ENCODE peak calls at places on chromosomes 11 and 22, in eight cellular contexts. E is gastrocnemius medialis; Z is AG10803; O is naive thymus-derived CD4-positive, alpha-beta T cell; M is tibial nerve; W is lower lobe of right lung; J is NB4; U is right lobe of liver. C is an unnamed sample.

GRCh38 chr11:81345609-81346008 is 1388.1 kb downstream of the FAM181B start:
- DNase-seq in M (no peak), Z (no peak), J (no peak), U (no peak), W (no peak), E (no peak), O (no peak), C (no peak)

GRCh38 chr11:46347637-46348311 is 511 bp downstream of the DGKZ start:
- DNase-seq in O (no peak), Z (no peak), M (no peak), U (peak), W (no peak), J (no peak), E (peak), C (no peak)

GRCh38 chr22:44575344-44576268 is 77.6 kb upstream of the RTL6 start:
- DNase-seq in Z (no peak), O (no peak), M (no peak), E (no peak), U (no peak), J (peak), W (no peak), C (no peak)

GRCh38 chr11:133598879-133599278 is 66.6 kb upstream of the OPCML start:
- DNase-seq in E (no peak), M (no peak), W (no peak), O (no peak), U (no peak), J (no peak), Z (no peak), C (no peak)

GRCh38 chr11:69101100-69101791 is 52.5 kb downstream of the TPCN2 start:
- DNase-seq in Z (peak), O (peak), W (peak), J (peak), U (peak), E (peak), M (peak), C (peak)

GRCh38 chr11:60168306-60168705 is 14.6 kb downstream of the MS4A6A start:
- DNase-seq in W (no peak), M (no peak), O (no peak), E (no peak), J (no peak), U (no peak), Z (no peak), C (peak)

GRCh38 chr11:124745835-124746620 is 6.0 kb downstream of the VSIG2 start:
- DNase-seq in E (no peak), Z (no peak), W (no peak), J (no peak), U (peak), O (no peak), M (no peak), C (no peak)

GRCh38 chr11:60566773-60567172 is 51.6 kb downstream of the MS4A13 start:
- DNase-seq in O (no peak), J (peak), W (no peak), Z (no peak), M (no peak), E (no peak), U (no peak), C (no peak)

GRCh38 chr11:128303383-128303782 is 284.0 kb downstream of the ETS1 start:
- DNase-seq in E (no peak), U (no peak), W (no peak), Z (no peak), M (no peak), O (no peak), J (no peak), C (no peak)

GRCh38 chr11:75918295-75918694 is 103.3 kb downstream of the UVRAG start:
- DNase-seq in Z (no peak), E (no peak), M (no peak), W (no peak), U (no peak), O (no peak), J (no peak), C (no peak)

GRCh38 chr11:2799881-2800654 is 85.5 kb downstream of the CDKN1C start:
- DNase-seq in E (peak), Z (no peak), W (peak), J (no peak), O (no peak), U (peak), M (peak), C (no peak)

GRCh38 chr11:68461284-68461861 is 821 bp downstream of the PPP6R3 start:
- DNase-seq in M (no peak), O (peak), J (peak), U (no peak), E (no peak), Z (no peak), W (no peak), C (no peak)

GRCh38 chr11:67664696-67665536 is 9.5 kb downstream of the ALDH3B2 start:
- DNase-seq in O (no peak), E (no peak), U (no peak), M (no peak), W (no peak), Z (no peak), J (no peak), C (no peak)

GRCh38 chr22:28670691-28671261 is 8.9 kb downstream of the TTC28 start:
- DNase-seq in W (no peak), J (peak), E (no peak), Z (peak), O (no peak), M (no peak), U (no peak), C (no peak)

DNA sequence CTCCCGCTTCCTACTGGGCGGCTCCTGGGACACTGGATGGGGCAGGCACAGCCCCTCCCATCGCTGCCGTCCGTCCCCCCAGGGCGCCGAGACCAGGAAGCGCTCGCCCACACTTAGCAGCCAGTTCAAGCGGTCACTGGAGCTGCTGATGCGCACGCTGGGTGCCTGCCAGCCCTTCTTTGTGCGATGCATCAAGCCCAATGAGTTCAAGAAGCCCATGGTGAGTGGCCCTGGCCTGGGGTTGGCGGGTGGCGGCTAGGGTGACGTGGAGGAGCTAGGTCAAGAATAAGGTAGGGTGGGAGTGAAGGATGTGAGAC is 44.6 kb downstream of the MYO7A start:
- DNase-seq in Z (no peak), O (no peak), U (peak), W (peak), M (no peak), E (no peak), J (no peak), C (no peak)
- H3K4me3 ChIP-seq in Z (no peak), O (no peak), U (no peak), W (no peak), M (no peak), E (no peak), J (no peak), C (no peak)

GRCh38 chr11:12429155-12429554 is 51.8 kb downstream of the PARVA start:
- DNase-seq in O (no peak), M (no peak), J (no peak), W (no peak), Z (no peak), E (no peak), U (no peak), C (no peak)

GRCh38 chr11:12433571-12434061 is 56.2 kb downstream of the PARVA start:
- DNase-seq in J (no peak), M (no peak), E (no peak), W (no peak), Z (peak), U (no peak), O (no peak), C (no peak)

GRCh38 chr11:12432507-12432906 is 55.1 kb downstream of the PARVA start:
- DNase-seq in E (no peak), Z (no peak), J (no peak), W (no peak), O (no peak), M (no peak), U (no peak), C (no peak)

GRCh38 chr11:12430351-12430750 is 53.0 kb downstream of the PARVA start:
- DNase-seq in O (no peak), W (no peak), U (no peak), J (no peak), M (no peak), E (no peak), Z (peak), C (no peak)

GRCh38 chr11:12430912-12431311 is 53.5 kb downstream of the PARVA start:
- DNase-seq in W (no peak), U (peak), J (no peak), E (peak), M (peak), Z (peak), O (no peak), C (no peak)
- H3K4me3 ChIP-seq in W (no peak), U (no peak), J (no peak), E (no peak), M (no peak), Z (peak), O (no peak), C (no peak)

DNA sequence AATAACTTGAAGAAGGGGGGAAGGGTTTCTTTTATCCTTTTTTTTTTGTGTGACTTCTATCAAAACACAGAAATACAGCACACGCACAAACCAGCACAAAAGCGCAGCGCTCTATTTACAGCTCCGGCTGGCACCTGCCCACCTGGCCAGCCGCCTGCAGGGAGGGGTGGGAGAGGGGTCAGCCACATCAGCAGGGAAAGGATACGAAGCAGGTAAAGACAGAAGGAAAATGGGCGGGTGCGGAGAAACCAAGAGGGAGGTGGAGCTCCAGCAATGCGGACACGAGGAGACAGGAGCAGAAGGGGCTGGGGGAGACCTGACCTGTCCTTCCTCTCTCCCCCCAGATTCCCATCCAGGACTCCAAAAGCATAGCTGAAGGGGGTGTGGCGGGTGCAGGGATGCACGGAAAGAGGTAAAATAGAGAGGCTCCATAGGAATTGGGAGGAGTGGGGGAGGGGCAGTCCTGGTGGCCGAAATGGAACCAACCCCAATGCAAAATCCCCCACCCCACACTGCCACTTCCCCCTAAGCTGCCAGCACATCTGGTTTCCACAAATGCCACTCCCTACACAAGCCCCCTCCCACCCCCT is 14.1 kb downstream of the CXCR5 start:
- DNase-seq in M (no peak), J (no peak), W (no peak), O (no peak), U (no peak), E (no peak), Z (no peak), C (no peak)
- H3K4me3 ChIP-seq in M (no peak), J (no peak), W (no peak), O (no peak), U (no peak), E (no peak), Z (no peak), C (no peak)

GRCh38 chr11:210803-211180 is 3.3 kb downstream of the RIC8A start:
- DNase-seq in Z (no peak), E (no peak), O (no peak), W (no peak), U (no peak), M (no peak), J (no peak), C (no peak)
- H3K4me3 ChIP-seq in Z (peak), E (no peak), O (no peak), W (peak), U (no peak), M (no peak), J (no peak), C (no peak)